ENCODE peak calls at places on chromosomes 2 and 18, in five cellular contexts. K, Z, V, G and F are unnamed samples.

GRCh38 chr2:24981742-24982141 is 10.0 kb upstream of the DNAJC27 start:
- DNase-seq in K (peak; percentile 9), Z (no peak), V (no peak), G (no peak), F (no peak)

GRCh38 chr2:54570925-54571694 is 115.0 kb downstream of the SPTBN1 start:
- DNase-seq in K (peak; percentile 97), Z (no peak), V (peak; percentile 95), G (no peak), F (no peak)

GRCh38 chr2:182133195-182133891 is 147.7 kb downstream of the PPP1R1C start:
- DNase-seq in K (peak; percentile 64), Z (no peak), V (no peak), G (no peak), F (no peak)

GRCh38 chr2:20438334-20439192 is 8.3 kb upstream of the RHOB start:
- DNase-seq in K (peak; percentile 94), Z (no peak), V (peak; percentile 96), G (no peak), F (no peak)

GRCh38 chr2:127712999-127713398 is 11.7 kb downstream of the SFT2D3 start:
- DNase-seq in K (no peak), Z (no peak), V (no peak), G (no peak), F (no peak)

GRCh38 chr2:68901561-68901960 is 30.4 kb upstream of the BMP10 start:
- DNase-seq in K (no peak), Z (no peak), V (no peak), G (no peak), F (no peak)

GRCh38 chr2:240832205-240832727 is 12.2 kb upstream of the KIF1A start:
- DNase-seq in K (peak; percentile 82), Z (peak; percentile 97), V (peak; percentile 81), G (peak; percentile 98), F (peak; percentile 97)

GRCh38 chr2:233828546-233829192 is 25.7 kb downstream of the HJURP start:
- DNase-seq in K (no peak), Z (peak; percentile 42), V (no peak), G (no peak), F (no peak)

GRCh38 chr18:6010284-6010683 is 115.0 kb upstream of the TMEM200C start:
- DNase-seq in K (peak; percentile 55), Z (no peak), V (no peak), G (no peak), F (no peak)

GRCh38 chr18:74271656-74272055 is 20.1 kb downstream of the CYB5A start:
- DNase-seq in K (peak; percentile 17), Z (no peak), V (no peak), G (no peak), F (no peak)

GRCh38 chr2:226079186-226079585 is 679.7 kb downstream of the NYAP2 start:
- DNase-seq in K (no peak), Z (no peak), V (no peak), G (no peak), F (no peak)

GRCh38 chr2:105789745-105790466 is 45.2 kb downstream of the NCK2 start:
- DNase-seq in K (peak; percentile 74), Z (no peak), V (peak; percentile 83), G (no peak), F (no peak)

GRCh38 chr2:238841542-238842181 is 6.2 kb upstream of the TWIST2 start:
- DNase-seq in K (no peak), Z (no peak), V (no peak), G (peak; percentile 35), F (no peak)

GRCh38 chr18:76687271-76688006 is 134.9 kb upstream of the ZNF236 start:
- DNase-seq in K (peak; percentile 15), Z (no peak), V (peak; percentile 28), G (no peak), F (no peak)

GRCh38 chr2:209790066-209790728 is 18.6 kb downstream of the UNC80 start:
- DNase-seq in K (no peak), Z (no peak), V (no peak), G (no peak), F (no peak)

GRCh38 chr2:200679157-200679934 is 93.5 kb downstream of the AOX1 start:
- DNase-seq in K (no peak), Z (no peak), V (no peak), G (no peak), F (no peak)

GRCh38 chr2:86675104-86675503 is 45.0 kb upstream of the RMND5A start:
- DNase-seq in K (no peak), Z (no peak), V (no peak), G (no peak), F (no peak)

GRCh38 chr2:64175419-64176197 is 31.4 kb upstream of the PELI1 start:
- DNase-seq in K (no peak), Z (no peak), V (no peak), G (no peak), F (no peak)

GRCh38 chr2:189798312-189799029 is 14.2 kb downstream of the PMS1 start:
- DNase-seq in K (peak; percentile 74), Z (no peak), V (peak; percentile 46), G (no peak), F (no peak)

GRCh38 chr18:21362921-21363320 is 120.9 kb downstream of the GREB1L start:
- DNase-seq in K (no peak), Z (no peak), V (no peak), G (no peak), F (no peak)

GRCh38 chr18:21363411-21363810 is 121.4 kb downstream of the GREB1L start:
- DNase-seq in K (no peak), Z (no peak), V (no peak), G (no peak), F (no peak)

GRCh38 chr18:21369146-21369545 is 127.1 kb downstream of the GREB1L start:
- DNase-seq in K (no peak), Z (no peak), V (no peak), G (no peak), F (no peak)

GRCh38 chr18:21364471-21364870 is 122.4 kb downstream of the GREB1L start:
- DNase-seq in K (no peak), Z (no peak), V (no peak), G (no peak), F (no peak)

GRCh38 chr18:21366896-21367295 is 124.9 kb downstream of the GREB1L start:
- DNase-seq in K (no peak), Z (no peak), V (no peak), G (no peak), F (peak; percentile 84)
- H3K14ac ChIP-seq in K (no peak overlapping the region), Z (no peak overlapping the region), V (no peak overlapping the region), G (no peak overlapping the region), F (no peak overlapping the region)

GRCh38 chr2:120940319-120940696 is 204.6 kb downstream of the GLI2 start:
- DNase-seq in K (no peak), Z (no peak), V (no peak), G (no peak), F (no peak)
- H3K14ac ChIP-seq in K (peak overlapping the region; percentile 80), Z (no peak overlapping the region), V (no peak overlapping the region), G (no peak overlapping the region), F (peak overlapping the region; percentile 73)

DNA sequence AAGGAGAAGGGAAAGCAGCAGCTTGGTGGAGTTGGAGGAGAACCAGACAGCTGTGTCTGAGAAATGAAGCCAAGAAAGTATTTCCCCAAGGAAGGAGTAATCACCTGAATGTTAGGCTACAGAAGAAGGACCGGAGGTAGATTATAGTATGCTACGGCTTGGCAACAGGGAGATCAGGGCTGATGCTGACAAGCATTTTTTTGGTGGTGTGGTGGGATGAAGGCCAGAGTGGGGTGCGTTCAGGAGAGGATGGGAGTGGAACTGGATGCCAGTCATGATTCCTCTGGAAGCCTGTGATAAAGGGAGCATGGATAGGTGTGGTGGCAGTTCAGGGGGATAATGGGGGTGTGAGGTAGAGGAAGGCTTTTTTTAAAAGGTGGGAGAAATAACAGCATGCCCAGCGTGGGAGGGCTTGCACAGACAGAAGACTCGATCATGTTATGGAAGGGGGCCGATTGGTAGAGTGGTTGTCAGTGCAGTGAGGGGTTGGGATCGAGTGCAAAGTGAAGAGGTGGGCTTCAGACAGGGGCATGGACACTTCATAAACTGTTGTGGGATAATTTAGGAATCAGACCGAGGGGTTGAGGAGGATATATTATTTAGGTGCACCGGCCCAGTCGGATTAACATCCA is 5.6 kb downstream of the CEP192 start:
- DNase-seq in K (no peak), Z (no peak), V (no peak), G (no peak), F (no peak)
- H3K14ac ChIP-seq in K (no peak overlapping the region), Z (no peak overlapping the region), V (no peak overlapping the region), G (no peak overlapping the region), F (no peak overlapping the region)

GRCh38 chr2:102144128-102144527 is 1.6 kb downstream of the IL1R1 start:
- DNase-seq in K (no peak), Z (no peak), V (peak; percentile 41), G (no peak), F (no peak)

GRCh38 chr2:102145107-102145506 is 2.6 kb downstream of the IL1R1 start:
- DNase-seq in K (no peak), Z (no peak), V (no peak), G (no peak), F (no peak)

GRCh38 chr2:102142829-102143449 is 393 bp downstream of the IL1R1 start:
- DNase-seq in K (peak; percentile 56), Z (peak; percentile 52), V (peak; percentile 78), G (peak; percentile 69), F (peak; percentile 11)

GRCh38 chr2:102141915-102142828 is at the start of gene IL1R1:
- DNase-seq in K (peak; percentile 80), Z (peak; percentile 57), V (peak; percentile 75), G (peak; percentile 74), F (peak; percentile 56)

GRCh38 chr2:102143450-102143985 is 972 bp downstream of the IL1R1 start:
- DNase-seq in K (peak; percentile 47), Z (no peak), V (peak; percentile 67), G (no peak), F (no peak)
- H3K14ac ChIP-seq in K (peak overlapping the region; percentile 73), Z (no peak overlapping the region), V (peak overlapping the region; percentile 98), G (no peak overlapping the region), F (no peak overlapping the region)